ENCODE peak calls at places on chromosomes 16 and 17, in seven cellular contexts. W, P, L, A, T, U and B are unnamed samples.

GRCh38 chr17:79699386-79700036 is 31.2 kb upstream of the ENPP7 start:
- DNase-seq in A (no peak), T (no peak), L (peak), P (no peak), U (no peak), W (no peak), B (no peak)

GRCh38 chr17:27408891-27409290 is 47.4 kb upstream of the KSR1 start:
- DNase-seq in A (peak), P (no peak), L (no peak), W (no peak), T (no peak), U (no peak), B (no peak)

GRCh38 chr17:76492250-76492988 is 8.8 kb downstream of the RHBDF2 start:
- DNase-seq in T (no peak), A (no peak), P (no peak), L (no peak), U (no peak), W (no peak), B (no peak)

GRCh38 chr16:88331989-88332920 is 50.5 kb upstream of the ZNF469 start:
- DNase-seq in L (no peak), W (peak), U (no peak), A (peak), P (no peak), T (no peak), B (no peak)

GRCh38 chr17:83190601-83191387 is 111.4 kb downstream of the METRNL start:
- DNase-seq in A (no peak), P (peak), T (no peak), L (no peak), U (no peak), W (no peak), B (no peak)

GRCh38 chr17:31678431-31678830 is 180.6 kb downstream of the COPRS start:
- DNase-seq in A (peak), W (no peak), L (no peak), T (no peak), U (no peak), P (peak), B (no peak)

GRCh38 chr17:41724476-41725030 is 9.9 kb downstream of the HAP1 start:
- DNase-seq in U (no peak), T (no peak), A (no peak), P (no peak), L (no peak), W (no peak), B (no peak)

GRCh38 chr17:691423-691822 is 23.2 kb downstream of the VPS53 start:
- DNase-seq in P (no peak), A (no peak), T (no peak), W (no peak), L (no peak), U (no peak), B (no peak)

GRCh38 chr17:32671891-32672290 is 185.1 kb downstream of the CDK5R1 start:
- DNase-seq in A (peak), L (no peak), W (no peak), T (no peak), U (no peak), P (no peak), B (no peak)

GRCh38 chr17:33292184-33292980 is 713 bp downstream of the ASIC2 start:
- DNase-seq in P (no peak), A (peak), L (peak), W (peak), U (no peak), T (no peak), B (no peak)

GRCh38 chr17:43673516-43674323 is 12.0 kb upstream of the MEOX1 start:
- DNase-seq in W (peak), U (peak), T (peak), A (peak), L (peak), P (no peak), B (peak)

GRCh38 chr17:67679721-67680120 is 38.0 kb upstream of the NOL11 start:
- DNase-seq in U (no peak), P (no peak), L (no peak), T (no peak), W (no peak), A (no peak), B (no peak)

GRCh38 chr16:2482181-2483107 is 7.5 kb downstream of the TBC1D24 start:
- DNase-seq in T (no peak), A (peak), U (no peak), L (no peak), W (no peak), P (no peak), B (peak)

GRCh38 chr17:21019976-21020575 is 22.7 kb downstream of the USP22 start:
- DNase-seq in P (no peak), A (no peak), U (no peak), W (no peak), L (peak), T (peak), B (peak)

GRCh38 chr17:37124825-37125181 is 176.0 kb downstream of the AATF start:
- DNase-seq in P (no peak), U (no peak), T (no peak), A (no peak), W (no peak), L (no peak), B (no peak)

DNA sequence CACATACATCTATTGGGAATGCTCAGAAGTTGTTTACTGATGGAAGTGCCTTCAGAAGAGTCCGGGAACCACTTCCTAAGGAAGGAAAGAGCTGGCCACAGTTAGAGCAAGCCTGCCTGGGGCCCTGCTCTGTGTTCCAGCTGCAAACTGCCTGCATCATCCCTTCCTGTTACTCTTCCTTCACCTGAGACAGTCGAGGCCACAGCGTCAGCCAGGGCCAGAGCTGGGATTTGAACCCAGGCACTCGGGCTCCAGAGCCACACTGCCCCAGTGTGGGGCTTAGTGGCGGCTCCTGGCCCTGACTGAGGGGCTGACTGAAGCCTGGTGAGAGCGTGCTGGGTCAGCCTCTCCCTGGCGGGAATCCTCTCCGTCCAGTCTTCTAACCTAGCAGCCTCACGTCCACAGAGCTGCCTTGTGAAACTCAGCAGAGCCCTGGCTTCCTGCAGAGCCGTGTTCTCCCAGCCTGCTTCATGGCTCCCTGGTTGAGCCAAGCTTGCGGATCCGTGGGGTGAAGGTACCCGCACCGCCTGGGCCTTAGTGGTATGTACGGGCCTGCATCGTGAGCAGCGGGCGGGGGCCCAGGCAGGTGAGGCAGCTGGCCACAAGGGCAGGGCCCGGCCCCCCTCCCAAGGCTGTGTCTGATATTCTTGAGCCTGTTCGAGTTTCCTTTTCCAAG is 4.6 kb upstream of the C17orf99 start:
- DNase-seq in A (no peak), P (no peak), T (no peak), L (no peak), W (no peak), U (no peak), B (no peak)
- H3K27ac ChIP-seq in A (no peak), P (peak), T (no peak), L (no peak), W (peak), U (peak), B (no peak)

GRCh38 chr16:53458623-53459022 is 24.4 kb downstream of the RBL2 start:
- DNase-seq in T (no peak), A (no peak), P (no peak), U (no peak), L (no peak), W (no peak), B (no peak)
- H3K27ac ChIP-seq in T (no peak), A (no peak), P (no peak), U (peak), L (no peak), W (no peak), B (no peak)

DNA sequence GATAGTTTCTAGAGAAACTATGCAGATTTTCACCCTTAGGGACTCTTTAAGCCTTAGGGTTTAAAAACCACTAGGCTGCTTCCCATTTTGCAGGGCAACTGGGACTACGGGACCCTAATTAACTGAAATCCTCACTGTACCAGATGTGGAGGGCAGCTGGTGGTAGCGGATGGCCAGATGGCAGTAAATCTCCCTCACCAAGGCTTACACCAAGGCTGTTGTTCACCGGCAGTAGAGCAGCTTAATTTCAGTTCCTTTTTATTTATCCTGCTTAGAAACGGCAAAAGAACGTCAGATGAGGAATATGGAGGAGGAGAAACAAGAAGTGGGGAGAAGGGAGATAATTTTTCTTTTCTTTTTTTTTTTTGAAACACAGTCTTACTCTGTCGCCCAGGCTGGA is 6.5 kb downstream of the ABHD15 start:
- DNase-seq in P (no peak), W (no peak), T (no peak), L (no peak), A (no peak), U (no peak), B (no peak)
- H3K27ac ChIP-seq in P (no peak), W (no peak), T (no peak), L (no peak), A (no peak), U (no peak), B (no peak)

DNA sequence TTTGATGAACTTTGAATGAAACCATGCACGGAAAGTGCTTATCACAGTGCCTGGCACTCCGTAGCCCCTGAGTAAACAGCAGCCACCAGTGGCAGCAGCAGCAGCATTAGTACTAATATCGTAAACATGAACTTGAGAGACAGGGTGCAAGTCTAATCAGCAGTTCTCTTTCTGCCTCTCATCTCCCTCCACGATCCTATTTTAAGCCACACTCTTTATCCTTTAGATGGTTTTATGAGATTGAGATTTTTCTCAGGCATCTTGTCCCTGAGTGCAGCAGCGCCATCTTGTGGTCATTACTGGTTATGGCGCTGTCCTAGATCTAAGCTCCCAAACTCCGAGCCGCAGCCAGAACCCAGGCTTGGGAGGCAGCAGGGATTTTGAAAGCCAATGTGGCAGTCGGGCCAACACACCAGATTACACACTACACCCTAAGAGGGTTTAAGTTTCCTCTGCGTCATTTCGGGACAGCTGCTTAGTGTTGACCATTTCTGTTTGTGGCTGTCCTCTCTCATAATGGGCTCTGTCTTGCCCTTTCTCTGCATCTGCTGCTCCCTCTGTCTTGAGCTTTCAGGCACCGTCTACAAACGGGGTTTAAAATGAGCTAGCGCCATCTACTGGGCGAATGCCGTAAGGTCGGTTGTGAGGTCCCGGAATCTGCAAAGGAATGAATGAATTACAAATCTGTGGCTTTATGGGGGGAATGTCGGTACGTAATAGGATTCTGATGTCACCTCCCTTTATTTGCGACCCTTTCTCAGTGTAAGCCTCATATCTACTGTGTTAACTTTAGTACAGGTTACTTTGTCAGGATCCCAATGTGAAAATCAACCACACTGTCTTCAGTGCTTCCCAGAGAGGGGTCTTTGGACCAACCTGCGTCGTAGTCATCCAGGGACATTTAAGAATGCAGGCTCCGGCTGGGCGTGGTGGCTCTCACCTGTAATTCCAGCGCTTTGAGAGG is 64.5 kb downstream of the CYLD start:
- DNase-seq in U (peak), L (peak), W (peak), P (peak), T (peak), A (peak), B (peak)
- H3K27ac ChIP-seq in U (no peak), L (no peak), W (peak), P (peak), T (peak), A (no peak), B (peak)

GRCh38 chr16:24013054-24013636 is 177.4 kb downstream of the PRKCB start:
- DNase-seq in T (no peak), L (no peak), W (no peak), P (no peak), U (no peak), A (no peak), B (no peak)

GRCh38 chr16:24013733-24014645 is 178.2 kb downstream of the PRKCB start:
- DNase-seq in A (no peak), U (peak), P (no peak), T (no peak), L (no peak), W (no peak), B (no peak)

GRCh38 chr16:24022797-24023196 is 187.0 kb downstream of the PRKCB start:
- DNase-seq in A (no peak), L (no peak), P (no peak), W (no peak), U (no peak), T (no peak), B (no peak)

GRCh38 chr16:24015923-24016322 is 180.1 kb downstream of the PRKCB start:
- DNase-seq in T (no peak), P (no peak), L (peak), W (peak), A (no peak), U (no peak), B (no peak)

DNA sequence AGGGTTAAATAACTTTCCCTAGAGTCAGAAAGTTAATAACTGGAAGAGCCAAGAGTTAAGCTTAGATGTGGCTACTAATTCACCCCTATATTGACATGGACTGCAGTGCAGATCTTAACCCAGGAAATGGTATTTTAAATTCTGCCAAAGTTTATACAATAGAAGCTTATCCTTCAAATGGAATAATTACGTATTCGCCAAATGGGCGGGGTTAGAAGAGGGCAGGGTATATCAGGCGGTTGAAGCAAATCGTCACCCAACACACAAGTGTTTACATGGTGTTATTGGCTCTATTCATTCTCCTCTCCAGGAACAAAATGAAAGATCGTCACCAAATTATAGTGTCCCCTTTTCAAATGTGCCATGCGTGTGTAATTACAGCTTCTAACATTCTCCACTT is 182.7 kb downstream of the PRKCB start:
- DNase-seq in U (no peak), W (no peak), L (no peak), T (no peak), P (no peak), A (no peak), B (no peak)
- H3K27ac ChIP-seq in U (no peak), W (no peak), L (no peak), T (no peak), P (no peak), A (no peak), B (no peak)

GRCh38 chr16:15960124-15960971 is 10.9 kb downstream of the ABCC1 start:
- DNase-seq in P (no peak), L (peak), W (no peak), U (no peak), A (no peak), T (no peak), B (no peak)

GRCh38 chr16:15961557-15962205 is 12.3 kb downstream of the ABCC1 start:
- DNase-seq in U (no peak), L (no peak), A (no peak), P (no peak), W (no peak), T (no peak), B (no peak)

GRCh38 chr16:15958703-15959348 is 9.4 kb downstream of the ABCC1 start:
- DNase-seq in A (no peak), P (no peak), L (no peak), T (no peak), U (no peak), W (no peak), B (no peak)

GRCh38 chr16:15963307-15963910 is 14.0 kb downstream of the ABCC1 start:
- DNase-seq in U (no peak), L (no peak), T (no peak), W (no peak), A (no peak), P (no peak), B (no peak)

GRCh38 chr16:15961060-15961511 is 11.7 kb downstream of the ABCC1 start:
- DNase-seq in L (no peak), W (no peak), A (peak), T (no peak), P (no peak), U (peak), B (no peak)
- H3K27ac ChIP-seq in L (peak), W (peak), A (no peak), T (no peak), P (no peak), U (peak), B (no peak)

GRCh38 chr17:78416791-78417530 is 38.5 kb downstream of the PGS1 start:
- DNase-seq in T (no peak), W (no peak), P (no peak), A (peak), U (no peak), L (no peak), B (no peak)

GRCh38 chr17:78415821-78416301 is 37.4 kb downstream of the PGS1 start:
- DNase-seq in L (no peak), T (no peak), W (no peak), P (no peak), U (no peak), A (no peak), B (no peak)

GRCh38 chr17:78418627-78419026 is 40.2 kb downstream of the PGS1 start:
- DNase-seq in T (no peak), L (no peak), U (no peak), P (no peak), W (no peak), A (no peak), B (no peak)

GRCh38 chr17:78416311-78416711 is 37.9 kb downstream of the PGS1 start:
- DNase-seq in P (no peak), U (no peak), L (no peak), A (no peak), W (no peak), T (no peak), B (no peak)

GRCh38 chr17:78417531-78417909 is 39.1 kb downstream of the PGS1 start:
- DNase-seq in T (no peak), L (no peak), W (no peak), U (no peak), A (no peak), P (no peak), B (no peak)
- H3K27ac ChIP-seq in T (peak), L (no peak), W (no peak), U (no peak), A (no peak), P (peak), B (peak)

GRCh38 chr17:4948166-4948996 is at the start of gene PFN1:
- DNase-seq in W (peak), A (peak), P (peak), T (peak), U (peak), L (peak), B (peak)

GRCh38 chr17:4950075-4950756 is 703 bp upstream of the ENO3 start:
- DNase-seq in L (peak), P (peak), U (no peak), A (no peak), T (no peak), W (peak), B (no peak)

GRCh38 chr17:4948997-4949320 is 629 bp upstream of the PFN1 start:
- DNase-seq in W (no peak), A (peak), P (peak), T (no peak), U (peak), L (peak), B (peak)

GRCh38 chr17:4950757-4951204 is at the start of gene ENO3:
- DNase-seq in U (no peak), P (no peak), A (no peak), W (peak), L (peak), T (no peak), B (no peak)

GRCh38 chr17:4949321-4950074 is 1.2 kb upstream of the PFN1 start:
- DNase-seq in U (peak), A (peak), W (peak), T (no peak), P (no peak), L (peak), B (no peak)
- H3K27ac ChIP-seq in U (peak), A (peak), W (peak), T (peak), P (peak), L (peak), B (peak)

GRCh38 chr17:17580662-17581470 is 10.6 kb downstream of the PEMT start:
- DNase-seq in A (peak), W (no peak), U (no peak), T (no peak), P (no peak), L (no peak), B (no peak)
- H3K27ac ChIP-seq in A (no peak), W (peak), U (no peak), T (no peak), P (no peak), L (no peak), B (no peak)